ENCODE peak calls at places on chromosome 5, in six cellular contexts. N is left colon; B is IMR-90; I is stimulated activated CD8-positive, alpha-beta memory T cell treated with anti-CD3 and anti-CD28 coated beads, Interleukin-2, amount 100 ng/mL, for 48 hours; T is endothelial cell; U is NCI-H2081. C is an unnamed sample.
A peak's percentile ranks its signal among the peaks of the same experiment; 100 is the strongest.

GRCh38 chr5:144024601-144025000 is 145.9 kb downstream of the YIPF5 start:
- DNase-seq in N (no peak), B (peak; percentile 60), I (no peak), T (no peak), U (no peak), C (no peak)

GRCh38 chr5:64312496-64312895 is 146.9 kb downstream of the RNF180 start:
- DNase-seq in N (no peak), B (no peak), I (no peak), T (no peak), U (no peak), C (no peak)

GRCh38 chr5:36662291-36662851 is 56.0 kb downstream of the SLC1A3 start:
- DNase-seq in N (no peak), B (no peak), I (no peak), T (no peak), U (no peak), C (no peak)

GRCh38 chr5:36027711-36028110 is 36.5 kb upstream of the UGT3A1 start:
- DNase-seq in N (no peak), B (no peak), I (no peak), T (no peak), U (no peak), C (no peak)

GRCh38 chr5:78501411-78502338 is 141.3 kb downstream of the SCAMP1 start:
- DNase-seq in N (no peak), B (no peak), I (no peak), T (no peak), U (no peak), C (no peak)

GRCh38 chr5:160792732-160793454 is 59.1 kb downstream of the ATP10B start:
- DNase-seq in N (no peak), B (no peak), I (no peak), T (no peak), U (no peak), C (no peak)

GRCh38 chr5:181133610-181134231 is 2.8 kb upstream of the OR2V1 start:
- DNase-seq in N (peak; percentile 46), B (peak; percentile 51), I (no peak), T (no peak), U (no peak), C (no peak)

GRCh38 chr5:157920828-157921170 is 61.9 kb upstream of the CLINT1 start:
- DNase-seq in N (no peak), B (no peak), I (no peak), T (no peak), U (no peak), C (no peak)

GRCh38 chr5:135053278-135053677 is 19.2 kb upstream of the PITX1 start:
- DNase-seq in N (peak; percentile 36), B (no peak), I (no peak), T (no peak), U (no peak), C (no peak)

GRCh38 chr5:145636396-145636795 is 198.7 kb downstream of the PRELID2 start:
- DNase-seq in N (no peak), B (no peak), I (no peak), T (no peak), U (no peak), C (no peak)

GRCh38 chr5:173451031-173451430 is 122.8 kb upstream of the STC2 start:
- DNase-seq in N (no peak), B (peak; percentile 28), I (no peak), T (peak; percentile 8), U (no peak), C (no peak)

GRCh38 chr5:2133080-2133479 is 250.4 kb upstream of the IRX4 start:
- DNase-seq in N (no peak), B (no peak), I (no peak), T (no peak), U (no peak), C (no peak)

GRCh38 chr5:127839496-127840197 is 136.5 kb downstream of the CCDC192 start:
- DNase-seq in N (no peak), B (no peak), I (no peak), T (no peak), U (no peak), C (no peak)

GRCh38 chr5:61931236-61931635 is 374.8 kb upstream of the KIF2A start:
- DNase-seq in N (no peak), B (no peak), I (no peak), T (no peak), U (no peak), C (no peak)

GRCh38 chr5:108418172-108418571 is 36.3 kb upstream of the FBXL17 start:
- DNase-seq in N (no peak), B (no peak), I (no peak), T (no peak), U (no peak), C (no peak)

GRCh38 chr5:159912033-159912800 is 4.1 kb upstream of the ADRA1B start:
- DNase-seq in N (no peak), B (peak; percentile 65), I (no peak), T (no peak), U (no peak), C (no peak)

GRCh38 chr5:156326718-156327259 is at the start of gene SGCD:
- DNase-seq in N (peak; percentile 18), B (peak; percentile 90), I (no peak), T (peak; percentile 4), U (no peak), C (no peak)